ENCODE peak calls at places on chromosomes 6 and 20, in eight cellular contexts. Z is GM13977, G is ELR, S is fibroblast of gingiva, M is AG08396, Q is astrocyte of the spinal cord, A is stromal cell of bone marrow, N is SW 1271. P is an unnamed sample.

GRCh38 chr6:7331452-7331851 is 18.5 kb upstream of the SSR1 start:
- DNase-seq in N (no peak), S (no peak), M (no peak), A (no peak), G (no peak), Z (no peak), Q (no peak), P (no peak)

GRCh38 chr6:12621766-12622165 is 94.8 kb upstream of the PHACTR1 start:
- DNase-seq in N (no peak), M (no peak), Z (no peak), A (no peak), S (no peak), Q (no peak), G (no peak), P (no peak)

GRCh38 chr20:50928469-50928868 is 2.8 kb downstream of the ADNP start:
- DNase-seq in G (no peak), S (no peak), M (no peak), A (no peak), N (no peak), Z (no peak), Q (no peak), P (peak)

GRCh38 chr20:38878798-38879197 is 47.4 kb upstream of the FAM83D start:
- DNase-seq in G (peak), Q (peak), N (no peak), S (no peak), M (peak), A (no peak), Z (no peak), P (no peak)

GRCh38 chr6:135983093-135983492 is 131.6 kb downstream of the PDE7B start:
- DNase-seq in Q (no peak), M (no peak), A (no peak), Z (no peak), S (no peak), G (no peak), N (no peak), P (no peak)

GRCh38 chr20:21111416-21111815 is 5.3 kb upstream of the LINC00237 start:
- DNase-seq in Q (no peak), A (no peak), G (no peak), S (no peak), M (no peak), N (no peak), Z (no peak), P (no peak)

GRCh38 chr6:21847712-21848111 is 254.2 kb downstream of the SOX4 start:
- DNase-seq in S (no peak), Q (no peak), G (no peak), Z (no peak), A (no peak), N (no peak), M (no peak), P (no peak)

GRCh38 chr20:3753098-3753497 is 14.5 kb downstream of the ADISSP start:
- DNase-seq in Z (peak), A (peak), S (peak), M (peak), Q (peak), N (peak), G (peak), P (peak)

GRCh38 chr20:21048841-21049273 is 57.3 kb downstream of the LINC00237 start:
- DNase-seq in Z (peak), N (peak), Q (no peak), S (no peak), A (no peak), M (peak), G (peak), P (peak)

GRCh38 chr20:20992274-20992673 is 113.9 kb downstream of the LINC00237 start:
- DNase-seq in S (no peak), Q (no peak), N (no peak), Z (no peak), A (no peak), M (no peak), G (no peak), P (no peak)

GRCh38 chr6:31350973-31351733 is 5.8 kb downstream of the HLA-B start:
- DNase-seq in G (no peak), M (no peak), Z (no peak), A (no peak), N (no peak), S (no peak), Q (no peak), P (no peak)

GRCh38 chr6:108127826-108128225 is 38.0 kb upstream of the NR2E1 start:
- DNase-seq in A (no peak), Z (no peak), M (peak), S (peak), G (peak), N (peak), Q (no peak), P (no peak)

GRCh38 chr6:100685747-100686146 is 195.4 kb downstream of the ASCC3 start:
- DNase-seq in Q (no peak), M (no peak), A (no peak), N (no peak), Z (no peak), G (no peak), S (no peak), P (no peak)

P was measured in GM12865.